ENCODE peak calls at places on chromosome 21, in six cellular contexts. G, T, W, R, P and X are unnamed samples.

GRCh38 chr21:36790616-36791015 is 91.7 kb downstream of the SIM2 start:
- DNase-seq in G (no peak), T (no peak), W (no peak), R (no peak), P (no peak), X (no peak)

GRCh38 chr21:43208561-43209332 is 39.9 kb downstream of the CRYAA start:
- DNase-seq in G (no peak), T (no peak), W (no peak), R (no peak), P (no peak), X (no peak)

GRCh38 chr21:42983102-42983501 is 8.7 kb downstream of the PKNOX1 start:
- DNase-seq in G (no peak), T (no peak), W (no peak), R (no peak), P (no peak), X (no peak)

GRCh38 chr21:44581158-44581557 is 754 bp upstream of the KRTAP10-5 start:
- DNase-seq in G (no peak), T (no peak), W (no peak), R (no peak), P (no peak), X (no peak)

GRCh38 chr21:41883582-41883981 is 4.4 kb upstream of the PRDM15 start:
- DNase-seq in G (no peak), T (no peak), W (no peak), R (no peak), P (no peak), X (no peak)

GRCh38 chr21:15631342-15631741 is 98.4 kb upstream of the USP25 start:
- DNase-seq in G (no peak), T (peak; percentile 10), W (no peak), R (no peak), P (peak; percentile 65), X (no peak)

GRCh38 chr21:26842976-26843911 is 2.0 kb downstream of the ADAMTS1 start:
- DNase-seq in G (peak; percentile 33), T (peak; percentile 87), W (no peak), R (no peak), P (peak; percentile 96), X (peak; percentile 95)

GRCh38 chr21:45056917-45057560 is 17.3 kb upstream of the ADARB1 start:
- DNase-seq in G (no peak), T (no peak), W (no peak), R (no peak), P (no peak), X (no peak)

GRCh38 chr21:31203371-31204054 is 140.5 kb downstream of the TIAM1 start:
- DNase-seq in G (no peak), T (no peak), W (no peak), R (no peak), P (no peak), X (no peak)

GRCh38 chr21:39347537-39347936 is 1.4 kb downstream of the HMGN1 start:
- DNase-seq in G (no peak), T (no peak), W (no peak), R (no peak), P (no peak), X (no peak)

GRCh38 chr21:37118187-37118826 is 45.3 kb downstream of the TTC3 start:
- DNase-seq in G (no peak), T (no peak), W (no peak), R (no peak), P (no peak), X (no peak)

GRCh38 chr21:28636988-28637691 is 355.5 kb downstream of the LTN1 start:
- DNase-seq in G (no peak), T (peak; percentile 65), W (no peak), R (no peak), P (peak; percentile 94), X (peak; percentile 1)

GRCh38 chr21:30268608-30269197 is 14.0 kb downstream of the KRTAP24-1 start:
- DNase-seq in G (no peak), T (no peak), W (no peak), R (no peak), P (no peak), X (peak; percentile 58)